ENCODE peak calls at places on chromosomes 5 and 9, in seven cellular contexts. H is GM12865; I is lower leg skin; R is A673; F is stimulated activated CD8-positive, alpha-beta memory T cell treated with anti-CD3 and anti-CD28 coated beads, Interleukin-15, amount 100 ng/mL, for 4 hours; Q is MV-4-11; W is NCI-H460. S is an unnamed sample.

GRCh38 chr9:15755660-15756059 is 202.8 kb downstream of the CCDC171 start:
- DNase-seq in I (no peak), R (no peak), H (no peak), W (no peak), F (no peak), Q (peak; percentile 10), S (peak; percentile 25)

GRCh38 chr5:109396965-109397364 is 12.8 kb downstream of the PJA2 start:
- DNase-seq in Q (no peak), H (no peak), F (no peak), W (no peak), I (no peak), R (no peak), S (no peak)

GRCh38 chr9:76269789-76270188 is 124.4 kb downstream of the RFK start:
- DNase-seq in I (no peak), F (no peak), H (no peak), W (no peak), Q (no peak), R (no peak), S (peak; percentile 64)

GRCh38 chr5:61811052-61811451 is 479.0 kb downstream of the ZSWIM6 start:
- DNase-seq in I (no peak), Q (no peak), H (no peak), R (no peak), F (no peak), W (no peak), S (no peak)

GRCh38 chr5:43432486-43433365 is 20.5 kb upstream of the CCL28 start:
- DNase-seq in H (no peak), R (peak; percentile 46), W (peak; percentile 46), F (no peak), Q (peak; percentile 84), I (peak; percentile 92), S (peak; percentile 95)

GRCh38 chr5:149632311-149633251 is 51.3 kb downstream of the ARHGEF37 start:
- DNase-seq in W (no peak), H (peak; percentile 21), F (no peak), I (no peak), R (no peak), Q (no peak), S (peak; percentile 89)

GRCh38 chr5:173487296-173487695 is 129.2 kb downstream of the BOD1 start:
- DNase-seq in R (no peak), W (no peak), Q (no peak), I (no peak), F (no peak), H (no peak), S (no peak)

GRCh38 chr5:58847041-58847440 is 264.2 kb downstream of the RAB3C start:
- DNase-seq in H (no peak), Q (no peak), R (no peak), I (no peak), W (no peak), F (no peak), S (no peak)

GRCh38 chr5:72920690-72921089 is 35.2 kb upstream of the FCHO2 start:
- DNase-seq in Q (peak; percentile 17), W (peak; percentile 46), R (peak; percentile 35), F (no peak), H (no peak), I (no peak), S (no peak)

GRCh38 chr5:111973946-111974345 is 217.0 kb upstream of the NREP start:
- DNase-seq in W (no peak), F (no peak), Q (no peak), H (no peak), R (no peak), I (no peak), S (no peak)

GRCh38 chr5:78841767-78842166 is 143.3 kb downstream of the ARSB start:
- DNase-seq in H (no peak), F (no peak), W (no peak), R (peak; percentile 35), Q (no peak), I (no peak), S (peak; percentile 72)

GRCh38 chr9:2281031-2281802 is 266.1 kb downstream of the SMARCA2 start:
- DNase-seq in W (no peak), H (no peak), I (no peak), Q (no peak), F (no peak), R (no peak), S (peak; percentile 91)

S was measured in amniotic epithelial cell.